ENCODE peak calls at places on chromosomes 1 and 21, in nine cellular contexts. One of them, this sample, is unnamed.

GRCh38 chr1:43743206-43743605 is 35.9 kb downstream of the ST3GAL3 start:
- DNase-seq in HFFc6: no peak
- DNase-seq in choroid plexus epithelial cell: no peak
- DNase-seq in hepatocyte: no peak
- DNase-seq in lower lobe of right lung: no peak
- DNase-seq in neural crest cell: no peak
- DNase-seq in tibial nerve: no peak
- DNase-seq in WTC11: no peak
- DNase-seq in AG09319: no peak
- DNase-seq in this sample: no peak

GRCh38 chr21:43921602-43921978 is 56.6 kb downstream of the AGPAT3 start:
- DNase-seq in HFFc6: no peak
- DNase-seq in WTC11: no peak
- DNase-seq in neural crest cell: no peak
- DNase-seq in hepatocyte: peak; percentile 59
- DNase-seq in lower lobe of right lung: no peak
- DNase-seq in choroid plexus epithelial cell: no peak
- DNase-seq in AG09319: no peak
- DNase-seq in tibial nerve: no peak
- DNase-seq in this sample: no peak

GRCh38 chr1:162133566-162133965 is 64.1 kb downstream of the NOS1AP start:
- DNase-seq in choroid plexus epithelial cell: no peak
- DNase-seq in AG09319: no peak
- DNase-seq in WTC11: no peak
- DNase-seq in neural crest cell: no peak
- DNase-seq in lower lobe of right lung: no peak
- DNase-seq in tibial nerve: no peak
- DNase-seq in hepatocyte: no peak
- DNase-seq in HFFc6: peak; percentile 3
- DNase-seq in this sample: no peak

GRCh38 chr21:23281917-23282316 is 2283.7 kb downstream of the NCAM2 start:
- DNase-seq in AG09319: no peak
- DNase-seq in choroid plexus epithelial cell: no peak
- DNase-seq in hepatocyte: no peak
- DNase-seq in lower lobe of right lung: no peak
- DNase-seq in HFFc6: no peak
- DNase-seq in tibial nerve: no peak
- DNase-seq in WTC11: no peak
- DNase-seq in neural crest cell: no peak
- DNase-seq in this sample: no peak

GRCh38 chr1:44523747-44524146 is 118.7 kb downstream of the RNF220 start:
- DNase-seq in HFFc6: no peak
- DNase-seq in WTC11: no peak
- DNase-seq in lower lobe of right lung: no peak
- DNase-seq in hepatocyte: no peak
- DNase-seq in tibial nerve: no peak
- DNase-seq in choroid plexus epithelial cell: no peak
- DNase-seq in AG09319: no peak
- DNase-seq in neural crest cell: no peak
- DNase-seq in this sample: no peak

GRCh38 chr1:235643837-235644692 is 5.5 kb downstream of the GNG4 start:
- DNase-seq in lower lobe of right lung: no peak
- DNase-seq in HFFc6: no peak
- DNase-seq in neural crest cell: no peak
- DNase-seq in AG09319: no peak
- DNase-seq in WTC11: no peak
- DNase-seq in tibial nerve: no peak
- DNase-seq in hepatocyte: no peak
- DNase-seq in choroid plexus epithelial cell: no peak
- DNase-seq in this sample: peak; percentile 42

GRCh38 chr1:41672173-41672572 is 187.7 kb upstream of the EDN2 start:
- DNase-seq in choroid plexus epithelial cell: peak; percentile 77
- DNase-seq in AG09319: no peak
- DNase-seq in WTC11: no peak
- DNase-seq in tibial nerve: no peak
- DNase-seq in lower lobe of right lung: no peak
- DNase-seq in HFFc6: peak; percentile 89
- DNase-seq in hepatocyte: peak; percentile 80
- DNase-seq in neural crest cell: no peak
- DNase-seq in this sample: no peak

GRCh38 chr1:24369199-24369598 is 44.4 kb downstream of the STPG1 start:
- DNase-seq in AG09319: no peak
- DNase-seq in neural crest cell: no peak
- DNase-seq in WTC11: no peak
- DNase-seq in lower lobe of right lung: no peak
- DNase-seq in choroid plexus epithelial cell: no peak
- DNase-seq in tibial nerve: peak; percentile 58
- DNase-seq in hepatocyte: no peak
- DNase-seq in HFFc6: no peak
- DNase-seq in this sample: no peak

GRCh38 chr1:19169642-19170041 is 40.4 kb downstream of the UBR4 start:
- DNase-seq in WTC11: no peak
- DNase-seq in AG09319: no peak
- DNase-seq in HFFc6: peak; percentile 29
- DNase-seq in hepatocyte: no peak
- DNase-seq in lower lobe of right lung: no peak
- DNase-seq in choroid plexus epithelial cell: peak; percentile 48
- DNase-seq in tibial nerve: no peak
- DNase-seq in neural crest cell: no peak
- DNase-seq in this sample: no peak

GRCh38 chr1:161439280-161440232 is 65.7 kb upstream of the FCGR2A start:
- DNase-seq in tibial nerve: no peak
- DNase-seq in HFFc6: no peak
- DNase-seq in lower lobe of right lung: peak; percentile 51
- DNase-seq in neural crest cell: peak; percentile 28
- DNase-seq in AG09319: no peak
- DNase-seq in WTC11: peak; percentile 47
- DNase-seq in hepatocyte: peak; percentile 23
- DNase-seq in choroid plexus epithelial cell: peak; percentile 26
- DNase-seq in this sample: no peak

GRCh38 chr1:98053471-98054366 is 132.9 kb upstream of the DPYD start:
- DNase-seq in HFFc6: no peak
- DNase-seq in hepatocyte: peak; percentile 86
- DNase-seq in tibial nerve: peak; percentile 25
- DNase-seq in lower lobe of right lung: peak; percentile 69
- DNase-seq in choroid plexus epithelial cell: peak; percentile 87
- DNase-seq in WTC11: peak; percentile 80
- DNase-seq in neural crest cell: peak; percentile 73
- DNase-seq in AG09319: no peak
- DNase-seq in this sample: peak; percentile 73

GRCh38 chr1:55185832-55186231 is 29.3 kb downstream of the USP24 start:
- DNase-seq in tibial nerve: no peak
- DNase-seq in AG09319: no peak
- DNase-seq in HFFc6: no peak
- DNase-seq in WTC11: no peak
- DNase-seq in choroid plexus epithelial cell: no peak
- DNase-seq in neural crest cell: no peak
- DNase-seq in hepatocyte: no peak
- DNase-seq in lower lobe of right lung: no peak
- DNase-seq in this sample: no peak
- TF ChIP-seq CTCF in tibial nerve: no peak
- TF ChIP-seq CTCF in AG09319: no peak
- TF ChIP-seq CTCF in HFFc6: no peak
- TF ChIP-seq CTCF in WTC11: no peak
- TF ChIP-seq CTCF in choroid plexus epithelial cell: no peak
- TF ChIP-seq CTCF in neural crest cell: no peak
- TF ChIP-seq CTCF in hepatocyte: no peak
- TF ChIP-seq CTCF in lower lobe of right lung: no peak
- TF ChIP-seq CTCF in this sample: no peak

GRCh38 chr1:160413716-160414115 is 13.4 kb downstream of the VANGL2 start:
- DNase-seq in neural crest cell: no peak
- DNase-seq in AG09319: no peak
- DNase-seq in HFFc6: no peak
- DNase-seq in hepatocyte: no peak
- DNase-seq in lower lobe of right lung: no peak
- DNase-seq in tibial nerve: no peak
- DNase-seq in WTC11: no peak
- DNase-seq in choroid plexus epithelial cell: no peak
- DNase-seq in this sample: no peak

GRCh38 chr1:160414836-160415235 is 14.5 kb downstream of the VANGL2 start:
- DNase-seq in AG09319: no peak
- DNase-seq in choroid plexus epithelial cell: no peak
- DNase-seq in tibial nerve: no peak
- DNase-seq in hepatocyte: no peak
- DNase-seq in lower lobe of right lung: no peak
- DNase-seq in WTC11: no peak
- DNase-seq in neural crest cell: no peak
- DNase-seq in HFFc6: no peak
- DNase-seq in this sample: no peak

GRCh38 chr1:160415696-160416298 is 15.4 kb downstream of the VANGL2 start:
- DNase-seq in HFFc6: no peak
- DNase-seq in tibial nerve: no peak
- DNase-seq in WTC11: no peak
- DNase-seq in lower lobe of right lung: no peak
- DNase-seq in AG09319: no peak
- DNase-seq in hepatocyte: no peak
- DNase-seq in choroid plexus epithelial cell: no peak
- DNase-seq in neural crest cell: no peak
- DNase-seq in this sample: no peak

GRCh38 chr1:160418483-160418882 is 18.1 kb downstream of the VANGL2 start:
- DNase-seq in lower lobe of right lung: no peak
- DNase-seq in AG09319: no peak
- DNase-seq in choroid plexus epithelial cell: no peak
- DNase-seq in HFFc6: no peak
- DNase-seq in tibial nerve: no peak
- DNase-seq in WTC11: no peak
- DNase-seq in neural crest cell: no peak
- DNase-seq in hepatocyte: no peak
- DNase-seq in this sample: no peak

DNA sequence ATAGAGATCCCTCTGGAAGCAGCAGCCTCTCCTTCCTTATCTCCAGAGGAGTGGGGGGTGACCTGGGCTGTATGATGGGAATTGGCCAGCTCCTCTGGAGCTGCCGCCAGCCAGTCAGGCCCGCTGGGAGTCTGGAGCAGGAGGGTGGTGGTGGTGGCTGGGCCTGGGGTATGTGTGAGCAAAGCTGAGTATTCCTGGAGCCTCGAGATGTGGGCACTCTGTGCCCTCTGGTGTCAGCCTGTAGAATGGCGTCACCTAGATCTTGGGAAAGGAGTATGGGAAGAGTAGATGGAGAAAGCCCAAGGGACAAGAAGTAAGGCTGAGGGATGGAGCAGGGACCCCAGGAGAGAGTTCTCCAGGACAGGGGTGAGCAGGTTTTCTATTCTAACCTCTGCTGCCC is 16.0 kb downstream of the VANGL2 start:
- DNase-seq in WTC11: peak; percentile 47
- DNase-seq in HFFc6: peak; percentile 49
- DNase-seq in lower lobe of right lung: no peak
- DNase-seq in neural crest cell: no peak
- DNase-seq in AG09319: no peak
- DNase-seq in choroid plexus epithelial cell: peak; percentile 58
- DNase-seq in hepatocyte: peak; percentile 49
- DNase-seq in tibial nerve: no peak
- DNase-seq in this sample: no peak
- TF ChIP-seq CTCF in WTC11: peak; percentile 35
- TF ChIP-seq CTCF in HFFc6: peak; percentile 72
- TF ChIP-seq CTCF in lower lobe of right lung: peak; percentile 16
- TF ChIP-seq CTCF in neural crest cell: peak; percentile 42
- TF ChIP-seq CTCF in AG09319: peak; percentile 15
- TF ChIP-seq CTCF in choroid plexus epithelial cell: peak; percentile 65
- TF ChIP-seq CTCF in hepatocyte: peak; percentile 45
- TF ChIP-seq CTCF in tibial nerve: no peak
- TF ChIP-seq CTCF in this sample: peak; percentile 58

DNA sequence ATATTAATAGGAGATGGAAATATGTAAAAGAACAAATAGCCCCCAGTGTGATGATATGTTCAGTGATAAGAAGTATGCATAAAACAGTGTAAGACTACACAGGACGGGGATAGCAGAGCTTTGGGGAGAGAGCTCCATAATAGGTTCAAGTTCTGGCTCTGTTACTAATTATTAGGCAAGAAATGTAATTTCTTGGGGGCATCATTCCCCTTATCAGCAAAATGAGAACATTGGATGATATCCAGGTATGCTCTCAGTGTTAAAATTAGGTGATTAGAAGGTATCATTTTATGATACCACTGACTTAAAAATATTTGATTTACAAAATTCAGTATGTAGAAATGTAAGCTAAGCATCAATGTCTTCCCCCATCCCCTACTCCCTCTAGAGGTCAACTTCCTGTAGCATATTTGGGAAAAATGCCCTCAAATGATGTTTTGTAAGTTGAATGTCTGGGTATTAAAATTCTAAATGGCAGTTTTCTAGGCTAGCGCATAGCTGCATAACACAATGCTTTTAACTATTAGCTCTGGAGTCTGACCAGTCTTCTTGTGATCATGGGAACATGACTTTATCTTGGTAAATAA is 585.7 kb upstream of the CAMK1G start:
- DNase-seq in HFFc6: peak; percentile 7
- DNase-seq in choroid plexus epithelial cell: peak; percentile 11
- DNase-seq in tibial nerve: no peak
- DNase-seq in neural crest cell: no peak
- DNase-seq in hepatocyte: peak; percentile 13
- DNase-seq in WTC11: no peak
- DNase-seq in AG09319: no peak
- DNase-seq in lower lobe of right lung: no peak
- DNase-seq in this sample: no peak
- TF ChIP-seq CTCF in HFFc6: peak; percentile 68
- TF ChIP-seq CTCF in choroid plexus epithelial cell: peak; percentile 27
- TF ChIP-seq CTCF in tibial nerve: no peak
- TF ChIP-seq CTCF in neural crest cell: peak; percentile 54
- TF ChIP-seq CTCF in hepatocyte: peak; percentile 35
- TF ChIP-seq CTCF in WTC11: no peak
- TF ChIP-seq CTCF in AG09319: peak; percentile 43
- TF ChIP-seq CTCF in lower lobe of right lung: peak; percentile 15
- TF ChIP-seq CTCF in this sample: peak; percentile 65

GRCh38 chr1:25874209-25874608 is 1.3 kb downstream of the PAQR7 start:
- DNase-seq in HFFc6: no peak
- DNase-seq in tibial nerve: no peak
- DNase-seq in neural crest cell: no peak
- DNase-seq in hepatocyte: no peak
- DNase-seq in WTC11: no peak
- DNase-seq in lower lobe of right lung: no peak
- DNase-seq in choroid plexus epithelial cell: no peak
- DNase-seq in AG09319: no peak
- DNase-seq in this sample: no peak

GRCh38 chr1:25876693-25877077 is 1.2 kb upstream of the PAQR7 start:
- DNase-seq in choroid plexus epithelial cell: no peak
- DNase-seq in neural crest cell: no peak
- DNase-seq in hepatocyte: no peak
- DNase-seq in HFFc6: no peak
- DNase-seq in lower lobe of right lung: no peak
- DNase-seq in tibial nerve: no peak
- DNase-seq in AG09319: no peak
- DNase-seq in WTC11: no peak
- DNase-seq in this sample: no peak

GRCh38 chr1:25875856-25876692 is 566 bp upstream of the PAQR7 start:
- DNase-seq in AG09319: no peak
- DNase-seq in hepatocyte: peak; percentile 79
- DNase-seq in neural crest cell: peak; percentile 58
- DNase-seq in HFFc6: no peak
- DNase-seq in choroid plexus epithelial cell: no peak
- DNase-seq in tibial nerve: no peak
- DNase-seq in WTC11: peak; percentile 75
- DNase-seq in lower lobe of right lung: peak; percentile 71
- DNase-seq in this sample: no peak

GRCh38 chr1:25874635-25875153 is 814 bp downstream of the PAQR7 start:
- DNase-seq in choroid plexus epithelial cell: no peak
- DNase-seq in HFFc6: no peak
- DNase-seq in tibial nerve: no peak
- DNase-seq in lower lobe of right lung: no peak
- DNase-seq in AG09319: no peak
- DNase-seq in neural crest cell: no peak
- DNase-seq in WTC11: no peak
- DNase-seq in hepatocyte: peak; percentile 13
- DNase-seq in this sample: no peak

GRCh38 chr1:25875154-25875855 is at the start of gene PAQR7:
- DNase-seq in tibial nerve: peak; percentile 44
- DNase-seq in HFFc6: peak; percentile 67
- DNase-seq in choroid plexus epithelial cell: peak; percentile 62
- DNase-seq in AG09319: peak; percentile 43
- DNase-seq in hepatocyte: peak; percentile 92
- DNase-seq in neural crest cell: peak; percentile 56
- DNase-seq in lower lobe of right lung: peak; percentile 84
- DNase-seq in WTC11: peak; percentile 80
- DNase-seq in this sample: peak; percentile 80
- TF ChIP-seq CTCF in tibial nerve: no peak
- TF ChIP-seq CTCF in HFFc6: peak; percentile 18
- TF ChIP-seq CTCF in choroid plexus epithelial cell: no peak
- TF ChIP-seq CTCF in AG09319: peak; percentile 13
- TF ChIP-seq CTCF in hepatocyte: peak; percentile 20
- TF ChIP-seq CTCF in neural crest cell: no peak
- TF ChIP-seq CTCF in lower lobe of right lung: no peak
- TF ChIP-seq CTCF in WTC11: no peak
- TF ChIP-seq CTCF in this sample: no peak

This sample was measured in type B pancreatic cell.